ENCODE peak calls at places on chromosome 2, in four cellular contexts. One of them, this sample, is unnamed.

GRCh38 chr2:78654941-78655340 is 370.6 kb upstream of the REG3G start:
- DNase-seq in heart left ventricle: no peak
- DNase-seq in M059J: no peak
- DNase-seq in EH: no peak
- DNase-seq in this sample: peak; percentile 46

GRCh38 chr2:172270278-172271079 is 156.9 kb upstream of the ITGA6 start:
- DNase-seq in heart left ventricle: no peak
- DNase-seq in M059J: no peak
- DNase-seq in EH: no peak
- DNase-seq in this sample: peak; percentile 72

GRCh38 chr2:64586883-64587481 is 62.9 kb downstream of the AFTPH start:
- DNase-seq in heart left ventricle: no peak
- DNase-seq in M059J: peak; percentile 50
- DNase-seq in EH: peak; percentile 67
- DNase-seq in this sample: no peak

GRCh38 chr2:236038096-236038495 is 130.1 kb downstream of the GBX2 start:
- DNase-seq in heart left ventricle: no peak
- DNase-seq in M059J: no peak
- DNase-seq in EH: no peak
- DNase-seq in this sample: no peak

GRCh38 chr2:235939471-235939870 is 228.7 kb downstream of the GBX2 start:
- DNase-seq in heart left ventricle: no peak
- DNase-seq in M059J: peak; percentile 34
- DNase-seq in EH: peak; percentile 76
- DNase-seq in this sample: no peak

GRCh38 chr2:62224976-62225375 is 29.1 kb downstream of the B3GNT2 start:
- DNase-seq in heart left ventricle: no peak
- DNase-seq in M059J: no peak
- DNase-seq in EH: no peak
- DNase-seq in this sample: no peak

GRCh38 chr2:98913916-98914712 is 21.9 kb downstream of the CRACDL start:
- DNase-seq in heart left ventricle: no peak
- DNase-seq in M059J: no peak
- DNase-seq in EH: no peak
- DNase-seq in this sample: no peak

GRCh38 chr2:12824304-12824761 is 107.6 kb downstream of the TRIB2 start:
- DNase-seq in heart left ventricle: peak; percentile 72
- DNase-seq in M059J: no peak
- DNase-seq in EH: peak; percentile 85
- DNase-seq in this sample: peak; percentile 30

GRCh38 chr2:26410764-26411243 is 9.1 kb downstream of the DRC1 start:
- DNase-seq in heart left ventricle: no peak
- DNase-seq in M059J: no peak
- DNase-seq in EH: no peak
- DNase-seq in this sample: no peak

GRCh38 chr2:118752762-118753429 is 94.6 kb downstream of the EN1 start:
- DNase-seq in heart left ventricle: no peak
- DNase-seq in M059J: no peak
- DNase-seq in EH: no peak
- DNase-seq in this sample: no peak

GRCh38 chr2:236579746-236580315 is 10.2 kb downstream of the ACKR3 start:
- DNase-seq in heart left ventricle: no peak
- DNase-seq in M059J: no peak
- DNase-seq in EH: no peak
- DNase-seq in this sample: no peak

GRCh38 chr2:162245737-162246136 is 2.5 kb upstream of the FAP start:
- DNase-seq in heart left ventricle: no peak
- DNase-seq in M059J: peak; percentile 88
- DNase-seq in EH: peak; percentile 97
- DNase-seq in this sample: peak; percentile 4

GRCh38 chr2:16329421-16329820 is 336.2 kb downstream of the CYRIA start:
- DNase-seq in heart left ventricle: no peak
- DNase-seq in M059J: no peak
- DNase-seq in EH: no peak
- DNase-seq in this sample: no peak

GRCh38 chr2:9797681-9798556 is 45.4 kb upstream of the TAF1B start:
- DNase-seq in heart left ventricle: no peak
- DNase-seq in M059J: no peak
- DNase-seq in EH: no peak
- DNase-seq in this sample: peak; percentile 72

GRCh38 chr2:183250472-183250871 is 126.2 kb downstream of the NUP35 start:
- DNase-seq in heart left ventricle: no peak
- DNase-seq in M059J: no peak
- DNase-seq in EH: no peak
- DNase-seq in this sample: no peak

GRCh38 chr2:42693688-42694479 is 70.1 kb downstream of the OXER1 start:
- DNase-seq in heart left ventricle: no peak
- DNase-seq in M059J: no peak
- DNase-seq in EH: no peak
- DNase-seq in this sample: no peak

GRCh38 chr2:237427807-237428506 is 14.0 kb upstream of the COL6A3 start:
- DNase-seq in heart left ventricle: no peak
- DNase-seq in M059J: no peak
- DNase-seq in EH: no peak
- DNase-seq in this sample: no peak

This sample was measured in ELF-1.